ENCODE peak calls at places on chromosome 12, in six cellular contexts. X is cardiac fibroblast, R is Calu3, K is A549, H is bronchial epithelial cell, L is left lung. C is an unnamed sample.
A peak's percentile ranks its signal among the peaks of the same experiment; 100 is the strongest.

GRCh38 chr12:32273063-32273521 is 126.3 kb upstream of the FGD4 start:
- DNase-seq in X (no peak), R (no peak), K (no peak), H (peak; percentile 33), L (no peak), C (no peak)

GRCh38 chr12:48118491-48118890 is 673 bp upstream of the PFKM start:
- DNase-seq in X (peak; percentile 26), R (no peak), K (no peak), H (no peak), L (no peak), C (no peak)

GRCh38 chr12:20722142-20722541 is 27.0 kb downstream of the SLCO1C1 start:
- DNase-seq in X (no peak), R (no peak), K (no peak), H (no peak), L (no peak), C (no peak)

GRCh38 chr12:65628061-65628460 is 196.2 kb upstream of the HMGA2 start:
- DNase-seq in X (no peak), R (no peak), K (no peak), H (peak; percentile 24), L (no peak), C (no peak)

GRCh38 chr12:123063535-123063934 is 83.1 kb downstream of the ARL6IP4 start:
- DNase-seq in X (no peak), R (peak; percentile 42), K (peak; percentile 48), H (no peak), L (no peak), C (peak; percentile 21)

GRCh38 chr12:124734224-124734788 is 129.4 kb downstream of the SCARB1 start:
- DNase-seq in X (no peak), R (no peak), K (peak; percentile 62), H (no peak), L (peak; percentile 90), C (no peak)

GRCh38 chr12:104370989-104371870 is 67.7 kb downstream of the EID3 start:
- DNase-seq in X (peak; percentile 58), R (peak; percentile 74), K (peak; percentile 94), H (peak; percentile 59), L (no peak), C (peak; percentile 36)

GRCh38 chr12:131827961-131828534 is at the start of gene MMP17:
- DNase-seq in X (peak; percentile 73), R (peak; percentile 67), K (peak; percentile 75), H (no peak), L (peak; percentile 87), C (peak; percentile 54)

GRCh38 chr12:126908765-126909142 is 1358.2 kb upstream of the TMEM132C start:
- DNase-seq in X (no peak), R (no peak), K (no peak), H (no peak), L (no peak), C (no peak)

GRCh38 chr12:9208236-9208635 is at the start of gene PZP:
- DNase-seq in X (no peak), R (no peak), K (no peak), H (no peak), L (no peak), C (no peak)

GRCh38 chr12:1533602-1534304 is 60.6 kb downstream of the FBXL14 start:
- DNase-seq in X (no peak), R (peak; percentile 23), K (no peak), H (no peak), L (no peak), C (no peak)

DNA sequence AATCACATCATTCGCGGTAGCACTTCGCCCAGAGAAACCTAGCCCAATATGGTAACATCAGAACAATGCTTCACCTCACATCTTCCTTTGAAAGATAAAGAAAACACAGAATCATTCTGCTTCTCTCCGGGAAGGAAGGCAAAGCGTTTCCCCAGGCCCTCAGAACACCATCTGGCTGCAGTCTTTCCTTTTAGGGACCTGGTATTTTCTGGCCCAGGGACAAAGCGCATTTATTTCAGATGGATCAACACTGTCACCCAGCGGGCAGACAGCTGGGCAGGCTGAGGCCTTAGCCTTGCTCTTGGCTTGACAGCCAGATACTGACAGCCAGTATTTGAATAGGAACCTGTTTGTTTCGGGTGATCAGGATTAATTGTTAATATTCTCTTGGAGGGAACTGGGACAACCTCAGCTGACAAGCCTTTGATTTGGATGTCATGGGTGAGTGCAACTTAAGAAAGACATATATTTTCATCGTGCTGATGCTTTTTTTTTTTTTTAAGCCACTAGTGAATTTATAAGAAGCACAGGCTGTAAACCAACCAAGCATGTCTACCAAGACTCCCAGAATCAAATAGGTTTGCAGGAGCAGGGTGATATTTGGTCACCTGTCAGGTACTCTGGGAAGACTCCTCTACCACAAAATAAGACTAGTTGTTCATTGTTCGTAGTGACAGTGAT is 118.9 kb downstream of the VEZT start:
- DNase-seq in X (peak; percentile 93), R (peak; percentile 85), K (peak; percentile 90), H (peak; percentile 69), L (no peak), C (peak; percentile 57)
- TF ChIP-seq CTCF in X (peak; percentile 93), R (peak; percentile 84), K (peak; percentile 99), H (peak; percentile 88), L (peak; percentile 84), C (peak; percentile 71)

GRCh38 chr12:113049976-113050742 is 6.4 kb upstream of the DTX1 start:
- DNase-seq in X (peak; percentile 25), R (peak; percentile 70), K (peak; percentile 73), H (peak; percentile 18), L (no peak), C (no peak)
- TF ChIP-seq CTCF in X (peak; percentile 27), R (peak; percentile 46), K (peak; percentile 31), H (peak; percentile 49), L (no peak), C (peak; percentile 18)

GRCh38 chr12:58310368-58310767 is 369.0 kb downstream of the ATP23 start:
- DNase-seq in X (peak; percentile 56), R (no peak), K (peak; percentile 72), H (peak; percentile 36), L (no peak), C (peak; percentile 45)
- TF ChIP-seq CTCF in X (peak; percentile 24), R (no peak), K (no peak), H (no peak), L (no peak), C (no peak)

GRCh38 chr12:39587247-39587646 is 32.4 kb downstream of the ABCD2 start:
- DNase-seq in X (no peak), R (no peak), K (peak; percentile 18), H (peak; percentile 16), L (no peak), C (peak; percentile 60)
- TF ChIP-seq CTCF in X (peak; percentile 42), R (no peak), K (peak; percentile 51), H (peak; percentile 24), L (no peak), C (peak; percentile 43)

DNA sequence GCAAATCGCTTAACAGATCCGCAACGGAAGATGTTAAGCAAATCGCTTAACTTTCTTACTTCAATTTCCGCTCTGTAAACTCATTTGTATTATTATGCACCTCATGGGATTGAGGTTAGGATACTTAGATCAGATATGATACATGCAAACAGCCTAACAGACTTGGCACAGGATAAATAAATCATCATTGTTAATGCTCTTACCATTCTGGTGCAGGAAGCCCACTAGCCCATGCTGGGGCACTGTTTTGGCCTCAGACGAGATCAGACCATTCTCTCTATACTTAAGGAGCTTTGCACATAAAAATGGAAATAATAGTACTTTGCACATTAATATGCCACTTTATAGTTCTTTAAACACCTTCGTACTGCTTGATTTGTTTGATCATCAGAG is 445 bp downstream of the NCAPD2 start:
- DNase-seq in X (no peak), R (no peak), K (no peak), H (no peak), L (no peak), C (no peak)
- TF ChIP-seq CTCF in X (peak; percentile 4), R (no peak), K (no peak), H (no peak), L (no peak), C (no peak)

GRCh38 chr12:45215419-45216296 is at the start of gene ANO6:
- DNase-seq in X (peak; percentile 91), R (peak; percentile 73), K (peak; percentile 93), H (peak; percentile 72), L (peak; percentile 99), C (peak; percentile 88)
- TF ChIP-seq CTCF in X (peak; percentile 29), R (no peak), K (peak; percentile 54), H (peak; percentile 35), L (peak; percentile 11), C (no peak)

GRCh38 chr12:112535637-112536366 is 117.1 kb downstream of the PTPN11 start:
- DNase-seq in X (no peak), R (no peak), K (no peak), H (no peak), L (no peak), C (no peak)

GRCh38 chr12:112532106-112532505 is 113.4 kb downstream of the PTPN11 start:
- DNase-seq in X (no peak), R (no peak), K (no peak), H (no peak), L (no peak), C (no peak)

GRCh38 chr12:112536367-112536730 is 117.6 kb downstream of the PTPN11 start:
- DNase-seq in X (no peak), R (no peak), K (no peak), H (no peak), L (no peak), C (no peak)

GRCh38 chr12:112537710-112538396 is 119.1 kb downstream of the PTPN11 start:
- DNase-seq in X (peak; percentile 29), R (peak; percentile 75), K (peak; percentile 23), H (no peak), L (no peak), C (no peak)

DNA sequence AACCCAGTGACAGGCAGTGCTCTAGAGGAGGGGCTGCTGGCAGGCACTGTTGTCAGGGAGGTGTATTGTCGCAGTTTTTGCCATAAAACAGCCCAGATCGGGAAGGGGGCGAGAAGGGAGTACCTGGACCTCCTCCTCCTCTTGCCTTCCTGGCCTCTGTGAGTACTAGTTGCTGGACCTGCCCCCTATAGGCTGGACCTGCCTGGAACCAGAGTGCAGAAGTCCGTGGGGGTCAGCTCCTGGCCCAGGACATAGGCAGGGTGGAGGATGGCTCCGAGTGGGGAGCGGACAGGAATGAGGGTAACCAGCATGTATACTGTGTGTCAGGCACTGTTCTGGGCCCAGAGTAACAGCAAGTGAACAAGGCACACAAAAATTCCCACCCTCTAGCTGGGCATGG is 116.3 kb downstream of the PTPN11 start:
- DNase-seq in X (no peak), R (no peak), K (no peak), H (no peak), L (no peak), C (no peak)
- TF ChIP-seq CTCF in X (no peak), R (no peak), K (no peak), H (no peak), L (no peak), C (no peak)

DNA sequence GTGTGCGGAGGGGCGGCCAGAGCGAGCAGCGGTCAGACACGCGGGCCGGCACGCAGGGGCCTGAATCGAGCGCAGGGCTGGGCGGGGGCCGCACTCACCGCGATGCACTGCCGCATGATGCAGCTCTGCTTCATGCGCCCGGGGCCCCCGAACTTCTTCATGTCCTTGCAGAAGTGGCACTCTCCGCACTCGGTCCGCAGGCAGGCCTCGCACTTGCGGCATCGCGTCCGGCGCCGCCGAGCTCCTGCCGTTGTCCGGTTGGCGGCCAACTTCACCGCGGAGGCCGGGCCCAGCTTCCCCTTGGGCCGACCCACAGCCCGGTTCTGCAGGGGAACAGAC is 53.1 kb downstream of the RNF34 start:
- DNase-seq in X (no peak), R (no peak), K (no peak), H (no peak), L (peak; percentile 80), C (no peak)
- TF ChIP-seq CTCF in X (no peak), R (no peak), K (no peak), H (no peak), L (no peak), C (no peak)

C was measured in MCF 10A.